ENCODE peak calls at places on chromosomes 5 and 9, in eight cellular contexts. R, T, B, K, L, E, Z and I are unnamed samples.

GRCh38 chr5:176180339-176180738 is 57.9 kb upstream of the SIMC1 start:
- DNase-seq in R (no peak), T (no peak), B (peak; percentile 28), K (no peak), L (no peak), E (no peak), Z (no peak), I (peak; percentile 15)

GRCh38 chr5:55540024-55540423 is 5.3 kb upstream of the PLPP1 start:
- DNase-seq in R (no peak), T (no peak), B (no peak), K (no peak), L (no peak), E (no peak), Z (no peak), I (no peak)

GRCh38 chr9:5305741-5306140 is 1.2 kb upstream of the RLN2 start:
- DNase-seq in R (no peak), T (no peak), B (no peak), K (no peak), L (no peak), E (no peak), Z (no peak), I (no peak)

GRCh38 chr5:95808686-95809413 is 13.7 kb downstream of the GLRX start:
- DNase-seq in R (peak; percentile 86), T (peak; percentile 73), B (peak; percentile 90), K (no peak), L (peak; percentile 93), E (peak; percentile 87), Z (peak; percentile 43), I (no peak)

GRCh38 chr5:89041249-89041808 is 158.3 kb upstream of the MEF2C start:
- DNase-seq in R (no peak), T (no peak), B (no peak), K (no peak), L (no peak), E (no peak), Z (no peak), I (no peak)

GRCh38 chr9:123073991-123074422 is 40.5 kb downstream of the GPR21 start:
- DNase-seq in R (no peak), T (no peak), B (peak; percentile 71), K (no peak), L (peak; percentile 74), E (no peak), Z (no peak), I (peak; percentile 12)

GRCh38 chr5:178241259-178241658 is 8.7 kb upstream of the PHYKPL start:
- DNase-seq in R (no peak), T (no peak), B (no peak), K (no peak), L (no peak), E (no peak), Z (no peak), I (no peak)

GRCh38 chr5:114305402-114306207 is 56.3 kb upstream of the KCNN2 start:
- DNase-seq in R (peak; percentile 20), T (peak; percentile 53), B (peak; percentile 9), K (no peak), L (peak; percentile 52), E (no peak), Z (peak; percentile 55), I (peak; percentile 15)

GRCh38 chr5:157464518-157465171 is 4.6 kb downstream of the NIPAL4 start:
- DNase-seq in R (peak; percentile 63), T (peak; percentile 75), B (peak; percentile 95), K (peak; percentile 47), L (peak; percentile 82), E (peak; percentile 71), Z (no peak), I (peak; percentile 56)

GRCh38 chr5:131610198-131611063 is 24.6 kb downstream of the RAPGEF6 start:
- DNase-seq in R (no peak), T (peak; percentile 34), B (peak; percentile 49), K (no peak), L (peak; percentile 71), E (no peak), Z (peak; percentile 13), I (no peak)

GRCh38 chr5:149641000-149641576 is 59.8 kb downstream of the ARHGEF37 start:
- DNase-seq in R (no peak), T (peak; percentile 43), B (peak; percentile 93), K (no peak), L (peak; percentile 69), E (no peak), Z (no peak), I (no peak)

GRCh38 chr5:172892713-172893112 is 58.7 kb downstream of the ERGIC1 start:
- DNase-seq in R (no peak), T (no peak), B (no peak), K (no peak), L (no peak), E (no peak), Z (no peak), I (no peak)
- TF ChIP-seq CTCF in R (no peak), T (no peak), B (no peak), K (no peak), L (no peak), E (no peak), Z (no peak), I (no peak)

GRCh38 chr5:111655169-111655924 is 101.6 kb downstream of the NREP start:
- DNase-seq in R (no peak), T (peak; percentile 13), B (peak; percentile 65), K (no peak), L (peak; percentile 91), E (peak; percentile 36), Z (no peak), I (no peak)

GRCh38 chr5:111653408-111653807 is 103.6 kb downstream of the NREP start:
- DNase-seq in R (no peak), T (no peak), B (no peak), K (no peak), L (no peak), E (no peak), Z (no peak), I (no peak)

GRCh38 chr5:111656580-111656979 is 100.4 kb downstream of the NREP start:
- DNase-seq in R (no peak), T (no peak), B (no peak), K (no peak), L (no peak), E (no peak), Z (no peak), I (no peak)
- TF ChIP-seq CTCF in R (no peak), T (no peak), B (no peak), K (no peak), L (no peak), E (no peak), Z (no peak), I (no peak)

DNA sequence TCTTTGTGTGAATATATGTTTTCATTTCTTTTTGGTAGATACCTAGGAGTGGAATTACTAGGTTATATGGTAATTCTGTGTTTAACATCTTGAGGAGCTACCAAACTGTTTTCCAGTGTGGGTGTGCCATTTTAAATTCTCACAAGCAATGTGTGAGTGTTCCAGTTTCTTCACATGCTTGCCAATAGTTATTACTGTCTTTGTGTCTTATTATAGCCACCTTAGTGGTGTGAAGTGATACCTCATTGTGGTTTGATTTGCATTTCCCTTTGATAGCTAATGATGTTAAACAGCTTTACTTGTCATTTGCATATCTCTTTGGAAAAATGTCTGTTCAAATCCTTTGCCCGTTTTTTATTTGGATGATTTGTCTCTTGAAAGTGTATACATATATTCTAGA is 513.0 kb downstream of the TMEM38B start:
- DNase-seq in R (no peak), T (no peak), B (no peak), K (no peak), L (no peak), E (no peak), Z (no peak), I (no peak)
- TF ChIP-seq CTCF in R (no peak), T (no peak), B (no peak), K (no peak), L (no peak), E (no peak), Z (no peak), I (no peak)

GRCh38 chr9:101650096-101650495 is 55.3 kb upstream of the PPP3R2 start:
- DNase-seq in R (no peak), T (no peak), B (no peak), K (no peak), L (no peak), E (no peak), Z (no peak), I (no peak)

DNA sequence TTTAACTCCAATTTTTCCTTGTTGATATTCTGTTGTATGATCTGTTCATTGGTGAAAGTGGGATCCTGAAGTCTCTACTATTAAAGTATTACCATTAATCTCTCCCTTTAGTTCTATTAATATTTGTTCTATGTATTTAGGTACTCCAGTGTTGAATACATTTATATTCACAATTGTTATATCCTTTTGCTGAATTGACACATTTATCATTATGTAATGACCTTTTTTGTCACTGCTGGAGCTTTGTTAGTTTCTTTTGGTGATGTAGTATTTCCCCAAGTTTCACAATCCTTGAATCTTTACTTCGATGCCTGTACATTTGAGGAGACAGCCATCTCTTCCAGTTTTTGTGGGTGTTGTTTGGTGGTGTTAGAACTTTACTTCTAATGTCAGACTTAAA is 53.7 kb upstream of the PPP3R2 start:
- DNase-seq in R (no peak), T (no peak), B (no peak), K (no peak), L (no peak), E (no peak), Z (no peak), I (no peak)
- TF ChIP-seq CTCF in R (no peak), T (no peak), B (no peak), K (no peak), L (no peak), E (no peak), Z (no peak), I (no peak)